ENCODE peak calls at places on chromosomes 12 and 14, in eight cellular contexts. P is transverse colon, I is foreskin fibroblast, A is upper lobe of right lung, E is IMR-90, B is lower leg skin, Q is hepatocyte, O is AG10803. Z is an unnamed sample.

GRCh38 chr12:34399631-34400422 is 377.5 kb downstream of the ALG10 start:
- DNase-seq in P (peak), I (no peak), A (peak), E (no peak), B (peak), Q (peak), O (no peak), Z (no peak)

GRCh38 chr14:68535404-68536024 is 257.4 kb downstream of the ZFP36L1 start:
- DNase-seq in P (no peak), I (peak), A (no peak), E (peak), B (no peak), Q (no peak), O (peak), Z (no peak)

GRCh38 chr12:94977766-94978468 is 25.6 kb downstream of the NDUFA12 start:
- DNase-seq in P (no peak), I (no peak), A (no peak), E (no peak), B (no peak), Q (no peak), O (no peak), Z (no peak)

GRCh38 chr12:17148706-17149105 is 542.7 kb upstream of the LMO3 start:
- DNase-seq in P (no peak), I (no peak), A (peak), E (no peak), B (no peak), Q (no peak), O (no peak), Z (no peak)

GRCh38 chr12:3135522-3136461 is 58.6 kb downstream of the TSPAN9 start:
- DNase-seq in P (peak), I (no peak), A (no peak), E (peak), B (peak), Q (peak), O (peak), Z (no peak)

GRCh38 chr12:10771132-10771733 is 31.2 kb downstream of the TAS2R7 start:
- DNase-seq in P (no peak), I (peak), A (no peak), E (peak), B (no peak), Q (peak), O (peak), Z (peak)

GRCh38 chr14:70257526-70257925 is 68.8 kb upstream of the SLC8A3 start:
- DNase-seq in P (peak), I (no peak), A (no peak), E (no peak), B (no peak), Q (no peak), O (no peak), Z (no peak)

GRCh38 chr12:96907681-96908163 is 665 bp downstream of the NEDD1 start:
- DNase-seq in P (peak), I (peak), A (no peak), E (peak), B (no peak), Q (peak), O (peak), Z (no peak)

GRCh38 chr12:32107376-32108267 is 975 bp downstream of the BICD1 start:
- DNase-seq in P (peak), I (peak), A (no peak), E (peak), B (peak), Q (peak), O (peak), Z (no peak)

GRCh38 chr12:32110417-32110816 is 3.8 kb downstream of the BICD1 start:
- DNase-seq in P (no peak), I (no peak), A (no peak), E (no peak), B (peak), Q (no peak), O (no peak), Z (no peak)

GRCh38 chr12:32110942-32111341 is 4.3 kb downstream of the BICD1 start:
- DNase-seq in P (no peak), I (no peak), A (no peak), E (no peak), B (no peak), Q (no peak), O (peak), Z (no peak)

GRCh38 chr12:32106517-32107366 is at the start of gene BICD1:
- DNase-seq in P (peak), I (peak), A (peak), E (peak), B (peak), Q (peak), O (peak), Z (peak)

GRCh38 chr12:32108829-32109228 is 2.2 kb downstream of the BICD1 start:
- DNase-seq in P (no peak), I (no peak), A (no peak), E (no peak), B (no peak), Q (no peak), O (no peak), Z (no peak)
- H3K4me3 ChIP-seq in P (no peak), I (peak), A (peak), E (peak), B (no peak), Q (peak), O (peak), Z (peak)

GRCh38 chr14:74572829-74573360 is 39.1 kb downstream of the LTBP2 start:
- DNase-seq in P (no peak), I (no peak), A (no peak), E (peak), B (no peak), Q (no peak), O (no peak), Z (no peak)

GRCh38 chr14:74571441-74571841 is 40.6 kb downstream of the LTBP2 start:
- DNase-seq in P (no peak), I (no peak), A (no peak), E (peak), B (no peak), Q (no peak), O (peak), Z (no peak)

GRCh38 chr14:74573421-74574091 is 38.5 kb downstream of the LTBP2 start:
- DNase-seq in P (no peak), I (no peak), A (no peak), E (no peak), B (no peak), Q (no peak), O (no peak), Z (no peak)

GRCh38 chr14:74570696-74571095 is 41.3 kb downstream of the LTBP2 start:
- DNase-seq in P (no peak), I (no peak), A (no peak), E (no peak), B (no peak), Q (no peak), O (no peak), Z (no peak)

GRCh38 chr14:74571901-74572828 is 39.9 kb downstream of the LTBP2 start:
- DNase-seq in P (peak), I (peak), A (no peak), E (peak), B (no peak), Q (peak), O (peak), Z (peak)
- H3K4me3 ChIP-seq in P (no peak), I (peak), A (no peak), E (peak), B (no peak), Q (no peak), O (peak), Z (peak)

GRCh38 chr12:12996235-12996634 is 3.8 kb downstream of the HEBP1 start:
- DNase-seq in P (no peak), I (no peak), A (no peak), E (no peak), B (no peak), Q (no peak), O (no peak), Z (no peak)

GRCh38 chr12:12993367-12993766 is 6.7 kb downstream of the HEBP1 start:
- DNase-seq in P (no peak), I (no peak), A (no peak), E (no peak), B (no peak), Q (no peak), O (no peak), Z (no peak)

GRCh38 chr12:12997734-12998133 is 2.3 kb downstream of the HEBP1 start:
- DNase-seq in P (no peak), I (no peak), A (no peak), E (no peak), B (no peak), Q (no peak), O (no peak), Z (no peak)

GRCh38 chr12:12992418-12993175 is 7.5 kb downstream of the HEBP1 start:
- DNase-seq in P (peak), I (peak), A (peak), E (peak), B (no peak), Q (peak), O (peak), Z (peak)

GRCh38 chr12:12995088-12995487 is 5.0 kb downstream of the HEBP1 start:
- DNase-seq in P (no peak), I (no peak), A (no peak), E (no peak), B (no peak), Q (no peak), O (no peak), Z (no peak)
- H3K4me3 ChIP-seq in P (no peak), I (no peak), A (no peak), E (no peak), B (no peak), Q (no peak), O (no peak), Z (no peak)

GRCh38 chr12:105084251-105085250 is at the start of gene ALDH1L2:
- DNase-seq in P (peak), I (peak), A (peak), E (peak), B (peak), Q (peak), O (peak), Z (peak)
- H3K4me3 ChIP-seq in P (peak), I (peak), A (peak), E (peak), B (peak), Q (peak), O (peak), Z (peak)

Z was measured in skeletal muscle cell.